ENCODE peak calls at places on chromosomes 13 and 19, in four cellular contexts. Y is GM12878, E is H1, C is HCT116. K is an unnamed sample.

GRCh38 chr19:1252221-1252817 is 3.9 kb downstream of the MIDN start:
- DNase-seq in Y (no peak), E (no peak), C (no peak), K (no peak)

GRCh38 chr19:1690570-1691307 is 38.3 kb upstream of the TCF3 start:
- DNase-seq in Y (no peak), E (peak; percentile 98), C (no peak), K (peak; percentile 63)

GRCh38 chr19:2969104-2969504 is 8.3 kb upstream of the TLE6 start:
- DNase-seq in Y (no peak), E (no peak), C (no peak), K (no peak)

GRCh38 chr19:45716314-45717130 is 14.2 kb downstream of the FBXO46 start:
- DNase-seq in Y (no peak), E (no peak), C (no peak), K (peak; percentile 65)

GRCh38 chr13:43119206-43119605 is 95.8 kb downstream of the DNAJC15 start:
- DNase-seq in Y (no peak), E (no peak), C (no peak), K (no peak)

GRCh38 chr19:47720669-47721068 is 7.4 kb downstream of the EHD2 start:
- DNase-seq in Y (no peak), E (no peak), C (no peak), K (no peak)

GRCh38 chr19:6056801-6057650 is 53.3 kb downstream of the RFX2 start:
- DNase-seq in Y (no peak), E (no peak), C (no peak), K (no peak)

GRCh38 chr19:46366620-46367277 is 19.9 kb downstream of the PPP5C start:
- DNase-seq in Y (no peak), E (no peak), C (no peak), K (no peak)

GRCh38 chr19:11494634-11495285 is 10.9 kb downstream of the ZNF653 start:
- DNase-seq in Y (no peak), E (no peak), C (no peak), K (no peak)

GRCh38 chr13:110913322-110913721 is 1.5 kb downstream of the ANKRD10 start:
- DNase-seq in Y (no peak), E (no peak), C (no peak), K (peak; percentile 46)

GRCh38 chr13:50319603-50320296 is 304.5 kb downstream of the KCNRG start:
- DNase-seq in Y (no peak), E (no peak), C (no peak), K (peak; percentile 6)

GRCh38 chr19:29012457-29012856 is 200.5 kb downstream of the UQCRFS1 start:
- DNase-seq in Y (no peak), E (no peak), C (no peak), K (no peak)

GRCh38 chr19:58356236-58356970 is 3.1 kb upstream of the A1BG start:
- DNase-seq in Y (no peak), E (no peak), C (no peak), K (no peak)

GRCh38 chr19:13850910-13851753 is 25.8 kb upstream of the NANOS3 start:
- DNase-seq in Y (no peak), E (no peak), C (peak; percentile 89), K (no peak)

GRCh38 chr19:7197169-7197759 is 97.0 kb downstream of the INSR start:
- DNase-seq in Y (peak; percentile 68), E (peak; percentile 80), C (peak; percentile 86), K (peak; percentile 92)

GRCh38 chr13:23984541-23984940 is 87.2 kb upstream of the C1QTNF9B start:
- DNase-seq in Y (no peak), E (no peak), C (no peak), K (no peak)

GRCh38 chr19:2691951-2692350 is 10.5 kb downstream of the GNG7 start:
- DNase-seq in Y (no peak), E (no peak), C (no peak), K (no peak)

GRCh38 chr19:55486971-55487883 is 1.0 kb upstream of the SSC5D start:
- DNase-seq in Y (no peak), E (peak; percentile 59), C (no peak), K (peak; percentile 55)

GRCh38 chr19:22427587-22428298 is 5.6 kb upstream of the ZNF98 start:
- DNase-seq in Y (no peak), E (no peak), C (no peak), K (no peak)

GRCh38 chr19:18418034-18418724 is 1.0 kb upstream of the SSBP4 start:
- DNase-seq in Y (no peak), E (no peak), C (no peak), K (no peak)

GRCh38 chr19:7989071-7989575 is 16.3 kb downstream of the ELAVL1 start:
- DNase-seq in Y (no peak), E (no peak), C (no peak), K (peak; percentile 78)

GRCh38 chr19:7196721-7197168 is 97.5 kb downstream of the INSR start:
- DNase-seq in Y (no peak), E (no peak), C (no peak), K (no peak)

GRCh38 chr19:572891-573825 is 762 bp downstream of the BSG start:
- DNase-seq in Y (no peak), E (no peak), C (no peak), K (peak; percentile 56)

GRCh38 chr13:31322025-31322424 is 122.2 kb downstream of the B3GLCT start:
- DNase-seq in Y (no peak), E (no peak), C (no peak), K (peak; percentile 43)

GRCh38 chr13:50618206-50618605 is 225.3 kb downstream of the DLEU7 start:
- DNase-seq in Y (no peak), E (no peak), C (no peak), K (no peak)

GRCh38 chr13:44814144-44814543 is 175.1 kb downstream of the NUFIP1 start:
- DNase-seq in Y (no peak), E (no peak), C (no peak), K (no peak)

GRCh38 chr13:90545070-90545840 is 802.2 kb upstream of the MIR17HG start:
- DNase-seq in Y (no peak), E (no peak), C (no peak), K (no peak)

GRCh38 chr13:110525328-110526319 is 35.9 kb downstream of the RAB20 start:
- DNase-seq in Y (peak; percentile 35), E (no peak), C (no peak), K (peak; percentile 30)

GRCh38 chr13:93775507-93776108 is 549.0 kb downstream of the GPC6 start:
- DNase-seq in Y (no peak), E (no peak), C (no peak), K (no peak)
- TF ChIP-seq JUND in Y (no peak), E (no peak), C (no peak), K (no peak)

GRCh38 chr19:16000024-16000687 is 51.3 kb downstream of the OR10H4 start:
- DNase-seq in Y (no peak), E (no peak), C (no peak), K (no peak)
- TF ChIP-seq JUND in Y (peak; percentile 54), E (no peak), C (no peak), K (no peak)

GRCh38 chr13:66513728-66514127 is 716.4 kb downstream of the PCDH9 start:
- DNase-seq in Y (no peak), E (no peak), C (no peak), K (no peak)
- TF ChIP-seq JUND in Y (no peak), E (no peak), C (no peak), K (no peak)

GRCh38 chr19:53553159-53553558 is 15.2 kb downstream of the ZNF331 start:
- DNase-seq in Y (no peak), E (no peak), C (no peak), K (no peak)

GRCh38 chr19:53552001-53552721 is 14.2 kb downstream of the ZNF331 start:
- DNase-seq in Y (no peak), E (peak; percentile 19), C (no peak), K (no peak)

GRCh38 chr19:53545271-53546065 is 7.5 kb downstream of the ZNF331 start:
- DNase-seq in Y (no peak), E (no peak), C (no peak), K (no peak)

GRCh38 chr19:53546766-53547541 is 9.0 kb downstream of the ZNF331 start:
- DNase-seq in Y (no peak), E (no peak), C (no peak), K (no peak)

DNA sequence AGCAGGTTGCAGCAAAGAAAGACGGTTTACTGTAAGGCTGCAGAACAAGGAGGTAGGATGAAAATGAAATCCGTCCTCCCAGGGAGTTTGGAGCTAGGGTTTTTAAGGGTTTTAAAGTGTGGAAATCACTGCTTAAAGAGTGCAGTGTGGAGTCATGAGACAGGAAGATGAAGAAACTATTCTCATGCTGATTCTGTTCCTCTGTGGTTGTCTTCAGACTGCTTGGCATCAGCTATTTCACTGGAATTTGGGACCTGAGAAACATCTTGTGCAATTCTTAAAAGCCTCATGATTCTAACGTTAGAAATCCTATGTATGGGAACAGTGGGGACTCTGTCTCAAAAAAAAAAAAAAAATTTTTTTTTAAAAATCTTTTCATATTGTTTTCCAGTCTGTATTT is 11.4 kb downstream of the ZNF331 start:
- DNase-seq in Y (no peak), E (no peak), C (no peak), K (no peak)
- TF ChIP-seq JUND in Y (no peak), E (no peak), C (no peak), K (no peak)

GRCh38 chr13:32902898-32903297 is 113.3 kb upstream of the KL start:
- DNase-seq in Y (no peak), E (no peak), C (no peak), K (peak; percentile 19)

GRCh38 chr13:32901994-32902780 is 114.0 kb upstream of the KL start:
- DNase-seq in Y (no peak), E (no peak), C (no peak), K (no peak)

GRCh38 chr13:32904271-32904670 is 112.0 kb upstream of the KL start:
- DNase-seq in Y (no peak), E (no peak), C (no peak), K (no peak)

GRCh38 chr13:32905063-32905863 is 111.0 kb upstream of the KL start:
- DNase-seq in Y (peak; percentile 78), E (no peak), C (no peak), K (no peak)

DNA sequence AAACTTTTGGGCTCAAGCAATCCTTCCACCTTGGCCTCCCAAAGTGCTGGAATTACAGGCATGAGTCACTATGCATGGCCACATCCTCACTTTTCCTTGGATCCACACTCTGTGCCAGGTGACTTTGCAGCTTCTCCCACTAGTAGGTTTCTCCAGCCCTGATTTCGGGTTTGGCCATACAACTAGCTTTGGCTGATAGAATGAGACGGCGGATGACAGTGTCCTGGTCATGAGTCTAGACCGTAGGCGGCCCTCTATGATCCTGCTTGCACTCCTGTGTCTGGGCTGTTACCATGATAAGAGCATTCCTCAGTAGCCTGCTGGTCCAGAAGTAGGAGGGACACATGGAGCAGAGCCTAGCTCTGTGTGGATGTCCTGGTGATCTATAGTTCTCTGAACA is 112.5 kb upstream of the KL start:
- DNase-seq in Y (no peak), E (no peak), C (no peak), K (no peak)
- TF ChIP-seq JUND in Y (no peak), E (no peak), C (no peak), K (no peak)

K was measured in T47D.